ENCODE peak calls at places on chromosomes 4 and X, in nine cellular contexts. One of them, this sample, is unnamed.

GRCh38 chr4:3765271-3766206 is 646 bp upstream of the ADRA2C start:
- DNase-seq in stromal cell of bone marrow: peak
- DNase-seq in LoVo: peak
- DNase-seq in AG08396: peak
- DNase-seq in neural crest cell: peak
- DNase-seq in AG09309: peak
- DNase-seq in NCI-H187 treated with DMSO at 0.1 percent for 48 hours: no peak
- DNase-seq in CD4-positive, alpha-beta memory T cell: no peak
- DNase-seq in stomach: peak
- DNase-seq in this sample: peak

GRCh38 chrX:154019633-154020499 is at the start of gene IRAK1:
- DNase-seq in AG09309: no peak
- DNase-seq in CD4-positive, alpha-beta memory T cell: peak
- DNase-seq in NCI-H187 treated with DMSO at 0.1 percent for 48 hours: no peak
- DNase-seq in LoVo: peak
- DNase-seq in stromal cell of bone marrow: peak
- DNase-seq in AG08396: peak
- DNase-seq in stomach: peak
- DNase-seq in neural crest cell: peak
- DNase-seq in this sample: peak

GRCh38 chr4:8035371-8035780 is 95.7 kb upstream of the AFAP1 start:
- DNase-seq in CD4-positive, alpha-beta memory T cell: no peak
- DNase-seq in NCI-H187 treated with DMSO at 0.1 percent for 48 hours: peak
- DNase-seq in LoVo: no peak
- DNase-seq in stromal cell of bone marrow: peak
- DNase-seq in AG08396: peak
- DNase-seq in neural crest cell: no peak
- DNase-seq in stomach: no peak
- DNase-seq in AG09309: peak
- DNase-seq in this sample: no peak

GRCh38 chrX:53086464-53086863 is 4.3 kb downstream of the TSPYL2 start:
- DNase-seq in AG08396: peak
- DNase-seq in stromal cell of bone marrow: no peak
- DNase-seq in AG09309: no peak
- DNase-seq in neural crest cell: no peak
- DNase-seq in CD4-positive, alpha-beta memory T cell: no peak
- DNase-seq in LoVo: no peak
- DNase-seq in stomach: peak
- DNase-seq in NCI-H187 treated with DMSO at 0.1 percent for 48 hours: no peak
- DNase-seq in this sample: peak

GRCh38 chr4:115110191-115111166 is 2.9 kb downstream of the NDST4 start:
- DNase-seq in AG08396: no peak
- DNase-seq in CD4-positive, alpha-beta memory T cell: no peak
- DNase-seq in NCI-H187 treated with DMSO at 0.1 percent for 48 hours: no peak
- DNase-seq in neural crest cell: no peak
- DNase-seq in stromal cell of bone marrow: no peak
- DNase-seq in stomach: no peak
- DNase-seq in AG09309: no peak
- DNase-seq in LoVo: no peak
- DNase-seq in this sample: no peak

GRCh38 chr4:751676-752075 is 46.0 kb downstream of the PCGF3 start:
- DNase-seq in LoVo: no peak
- DNase-seq in AG09309: no peak
- DNase-seq in stomach: no peak
- DNase-seq in CD4-positive, alpha-beta memory T cell: no peak
- DNase-seq in AG08396: no peak
- DNase-seq in NCI-H187 treated with DMSO at 0.1 percent for 48 hours: no peak
- DNase-seq in stromal cell of bone marrow: no peak
- DNase-seq in neural crest cell: no peak
- DNase-seq in this sample: no peak

GRCh38 chrX:40310016-40310415 is 212.3 kb upstream of the BCOR start:
- DNase-seq in AG09309: no peak
- DNase-seq in CD4-positive, alpha-beta memory T cell: no peak
- DNase-seq in stomach: no peak
- DNase-seq in LoVo: no peak
- DNase-seq in neural crest cell: no peak
- DNase-seq in stromal cell of bone marrow: no peak
- DNase-seq in NCI-H187 treated with DMSO at 0.1 percent for 48 hours: no peak
- DNase-seq in AG08396: no peak
- DNase-seq in this sample: no peak

GRCh38 chr4:137749466-137749865 is 217.2 kb upstream of the PCDH18 start:
- DNase-seq in neural crest cell: no peak
- DNase-seq in AG09309: no peak
- DNase-seq in NCI-H187 treated with DMSO at 0.1 percent for 48 hours: no peak
- DNase-seq in CD4-positive, alpha-beta memory T cell: no peak
- DNase-seq in AG08396: peak
- DNase-seq in stomach: no peak
- DNase-seq in LoVo: no peak
- DNase-seq in stromal cell of bone marrow: no peak
- DNase-seq in this sample: no peak

GRCh38 chr4:4386296-4386735 is 586 bp upstream of the NSG1 start:
- DNase-seq in AG09309: no peak
- DNase-seq in NCI-H187 treated with DMSO at 0.1 percent for 48 hours: no peak
- DNase-seq in AG08396: no peak
- DNase-seq in neural crest cell: no peak
- DNase-seq in CD4-positive, alpha-beta memory T cell: peak
- DNase-seq in LoVo: no peak
- DNase-seq in stromal cell of bone marrow: no peak
- DNase-seq in stomach: no peak
- DNase-seq in this sample: no peak

GRCh38 chr4:37754410-37755185 is 68.4 kb upstream of the RELL1 start:
- DNase-seq in stromal cell of bone marrow: no peak
- DNase-seq in AG08396: no peak
- DNase-seq in neural crest cell: no peak
- DNase-seq in NCI-H187 treated with DMSO at 0.1 percent for 48 hours: no peak
- DNase-seq in AG09309: no peak
- DNase-seq in LoVo: no peak
- DNase-seq in CD4-positive, alpha-beta memory T cell: no peak
- DNase-seq in stomach: no peak
- DNase-seq in this sample: no peak

GRCh38 chrX:20224814-20225487 is 41.8 kb downstream of the RPS6KA3 start:
- DNase-seq in AG08396: no peak
- DNase-seq in AG09309: no peak
- DNase-seq in neural crest cell: no peak
- DNase-seq in stromal cell of bone marrow: no peak
- DNase-seq in CD4-positive, alpha-beta memory T cell: no peak
- DNase-seq in LoVo: no peak
- DNase-seq in stomach: no peak
- DNase-seq in NCI-H187 treated with DMSO at 0.1 percent for 48 hours: no peak
- DNase-seq in this sample: no peak

GRCh38 chr4:173334891-173335754 is 965 bp upstream of the HMGB2 start:
- DNase-seq in CD4-positive, alpha-beta memory T cell: no peak
- DNase-seq in LoVo: peak
- DNase-seq in neural crest cell: peak
- DNase-seq in stromal cell of bone marrow: peak
- DNase-seq in NCI-H187 treated with DMSO at 0.1 percent for 48 hours: peak
- DNase-seq in AG08396: peak
- DNase-seq in stomach: peak
- DNase-seq in AG09309: no peak
- DNase-seq in this sample: peak

GRCh38 chr4:106522839-106523238 is 154.3 kb upstream of the GIMD1 start:
- DNase-seq in stromal cell of bone marrow: no peak
- DNase-seq in stomach: no peak
- DNase-seq in neural crest cell: no peak
- DNase-seq in AG09309: no peak
- DNase-seq in CD4-positive, alpha-beta memory T cell: no peak
- DNase-seq in NCI-H187 treated with DMSO at 0.1 percent for 48 hours: no peak
- DNase-seq in LoVo: no peak
- DNase-seq in AG08396: peak
- DNase-seq in this sample: no peak

GRCh38 chrX:151871244-151871643 is 41.4 kb upstream of the MAGEA4 start:
- DNase-seq in AG09309: peak
- DNase-seq in CD4-positive, alpha-beta memory T cell: no peak
- DNase-seq in LoVo: peak
- DNase-seq in stomach: no peak
- DNase-seq in neural crest cell: no peak
- DNase-seq in stromal cell of bone marrow: peak
- DNase-seq in NCI-H187 treated with DMSO at 0.1 percent for 48 hours: no peak
- DNase-seq in AG08396: peak
- DNase-seq in this sample: no peak

GRCh38 chr4:2009651-2010233 is 968 bp upstream of the NELFA start:
- DNase-seq in LoVo: peak
- DNase-seq in CD4-positive, alpha-beta memory T cell: peak
- DNase-seq in NCI-H187 treated with DMSO at 0.1 percent for 48 hours: no peak
- DNase-seq in stomach: peak
- DNase-seq in AG08396: peak
- DNase-seq in stromal cell of bone marrow: no peak
- DNase-seq in AG09309: no peak
- DNase-seq in neural crest cell: peak
- DNase-seq in this sample: peak

GRCh38 chr4:2253160-2254084 is 8.5 kb downstream of the MXD4 start:
- DNase-seq in stromal cell of bone marrow: no peak
- DNase-seq in AG08396: no peak
- DNase-seq in CD4-positive, alpha-beta memory T cell: no peak
- DNase-seq in LoVo: no peak
- DNase-seq in AG09309: no peak
- DNase-seq in stomach: peak
- DNase-seq in neural crest cell: no peak
- DNase-seq in NCI-H187 treated with DMSO at 0.1 percent for 48 hours: no peak
- DNase-seq in this sample: no peak

GRCh38 chrX:47662144-47662657 is 3.2 kb upstream of the UXT start:
- DNase-seq in CD4-positive, alpha-beta memory T cell: no peak
- DNase-seq in AG08396: peak
- DNase-seq in AG09309: peak
- DNase-seq in neural crest cell: no peak
- DNase-seq in stromal cell of bone marrow: peak
- DNase-seq in NCI-H187 treated with DMSO at 0.1 percent for 48 hours: no peak
- DNase-seq in LoVo: no peak
- DNase-seq in stomach: no peak
- DNase-seq in this sample: no peak

GRCh38 chr4:153806073-153806472 is 17.2 kb upstream of the SFRP2 start:
- DNase-seq in LoVo: no peak
- DNase-seq in CD4-positive, alpha-beta memory T cell: no peak
- DNase-seq in stromal cell of bone marrow: no peak
- DNase-seq in neural crest cell: no peak
- DNase-seq in AG08396: no peak
- DNase-seq in NCI-H187 treated with DMSO at 0.1 percent for 48 hours: no peak
- DNase-seq in AG09309: no peak
- DNase-seq in stomach: no peak
- DNase-seq in this sample: no peak

GRCh38 chrX:74431807-74432206 is 10.5 kb downstream of the SLC16A2 start:
- DNase-seq in NCI-H187 treated with DMSO at 0.1 percent for 48 hours: no peak
- DNase-seq in AG08396: no peak
- DNase-seq in CD4-positive, alpha-beta memory T cell: no peak
- DNase-seq in stomach: no peak
- DNase-seq in neural crest cell: no peak
- DNase-seq in AG09309: no peak
- DNase-seq in LoVo: no peak
- DNase-seq in stromal cell of bone marrow: no peak
- DNase-seq in this sample: no peak

GRCh38 chr4:57424231-57424897 is 314.2 kb upstream of the IGFBP7 start:
- DNase-seq in AG09309: peak
- DNase-seq in NCI-H187 treated with DMSO at 0.1 percent for 48 hours: no peak
- DNase-seq in stromal cell of bone marrow: peak
- DNase-seq in LoVo: no peak
- DNase-seq in AG08396: peak
- DNase-seq in CD4-positive, alpha-beta memory T cell: no peak
- DNase-seq in neural crest cell: no peak
- DNase-seq in stomach: no peak
- DNase-seq in this sample: no peak

GRCh38 chrX:1932231-1932630 is 317.4 kb downstream of the ASMT start:
- DNase-seq in stromal cell of bone marrow: peak
- DNase-seq in AG09309: peak
- DNase-seq in NCI-H187 treated with DMSO at 0.1 percent for 48 hours: no peak
- DNase-seq in CD4-positive, alpha-beta memory T cell: no peak
- DNase-seq in stomach: no peak
- DNase-seq in LoVo: no peak
- DNase-seq in AG08396: no peak
- DNase-seq in neural crest cell: no peak
- DNase-seq in this sample: no peak

GRCh38 chr4:6749340-6750171 is 33.0 kb upstream of the KIAA0232 start:
- DNase-seq in AG08396: peak
- DNase-seq in CD4-positive, alpha-beta memory T cell: no peak
- DNase-seq in stromal cell of bone marrow: peak
- DNase-seq in stomach: peak
- DNase-seq in LoVo: peak
- DNase-seq in AG09309: no peak
- DNase-seq in neural crest cell: no peak
- DNase-seq in NCI-H187 treated with DMSO at 0.1 percent for 48 hours: no peak
- DNase-seq in this sample: peak

GRCh38 chr4:2248044-2248780 is 6.3 kb upstream of the HAUS3 start:
- DNase-seq in AG09309: no peak
- DNase-seq in stomach: peak
- DNase-seq in neural crest cell: no peak
- DNase-seq in NCI-H187 treated with DMSO at 0.1 percent for 48 hours: no peak
- DNase-seq in LoVo: no peak
- DNase-seq in stromal cell of bone marrow: no peak
- DNase-seq in CD4-positive, alpha-beta memory T cell: no peak
- DNase-seq in AG08396: peak
- DNase-seq in this sample: no peak

GRCh38 chrX:69324851-69325250 is 159.6 kb upstream of the PJA1 start:
- DNase-seq in CD4-positive, alpha-beta memory T cell: no peak
- DNase-seq in LoVo: no peak
- DNase-seq in AG08396: no peak
- DNase-seq in neural crest cell: no peak
- DNase-seq in stromal cell of bone marrow: no peak
- DNase-seq in AG09309: no peak
- DNase-seq in NCI-H187 treated with DMSO at 0.1 percent for 48 hours: no peak
- DNase-seq in stomach: no peak
- DNase-seq in this sample: no peak

GRCh38 chr4:125104616-125105015 is 210.1 kb upstream of the FAT4 start:
- DNase-seq in AG08396: no peak
- DNase-seq in NCI-H187 treated with DMSO at 0.1 percent for 48 hours: no peak
- DNase-seq in neural crest cell: no peak
- DNase-seq in stromal cell of bone marrow: no peak
- DNase-seq in CD4-positive, alpha-beta memory T cell: no peak
- DNase-seq in AG09309: no peak
- DNase-seq in LoVo: no peak
- DNase-seq in stomach: no peak
- DNase-seq in this sample: no peak

GRCh38 chrX:119325456-119325855 is 73.7 kb upstream of the SLC25A43 start:
- DNase-seq in neural crest cell: no peak
- DNase-seq in CD4-positive, alpha-beta memory T cell: no peak
- DNase-seq in stomach: no peak
- DNase-seq in stromal cell of bone marrow: no peak
- DNase-seq in NCI-H187 treated with DMSO at 0.1 percent for 48 hours: no peak
- DNase-seq in AG08396: peak
- DNase-seq in LoVo: no peak
- DNase-seq in AG09309: no peak
- DNase-seq in this sample: no peak

GRCh38 chr4:16916719-16917337 is 18.4 kb upstream of the LDB2 start:
- DNase-seq in LoVo: peak
- DNase-seq in stromal cell of bone marrow: no peak
- DNase-seq in neural crest cell: peak
- DNase-seq in CD4-positive, alpha-beta memory T cell: peak
- DNase-seq in NCI-H187 treated with DMSO at 0.1 percent for 48 hours: peak
- DNase-seq in AG09309: no peak
- DNase-seq in stomach: peak
- DNase-seq in AG08396: no peak
- DNase-seq in this sample: no peak

GRCh38 chr4:180456928-180457327 is 1786.3 kb upstream of the TENM3 start:
- DNase-seq in AG09309: no peak
- DNase-seq in stomach: no peak
- DNase-seq in CD4-positive, alpha-beta memory T cell: no peak
- DNase-seq in stromal cell of bone marrow: no peak
- DNase-seq in neural crest cell: no peak
- DNase-seq in NCI-H187 treated with DMSO at 0.1 percent for 48 hours: no peak
- DNase-seq in LoVo: no peak
- DNase-seq in AG08396: no peak
- DNase-seq in this sample: no peak

GRCh38 chr4:59002148-59002547 is 1892.0 kb upstream of the IGFBP7 start:
- DNase-seq in neural crest cell: no peak
- DNase-seq in AG09309: no peak
- DNase-seq in stromal cell of bone marrow: no peak
- DNase-seq in LoVo: no peak
- DNase-seq in NCI-H187 treated with DMSO at 0.1 percent for 48 hours: no peak
- DNase-seq in CD4-positive, alpha-beta memory T cell: no peak
- DNase-seq in AG08396: no peak
- DNase-seq in stomach: no peak
- DNase-seq in this sample: no peak

GRCh38 chr4:78691971-78692814 is 84.0 kb upstream of the BMP2K start:
- DNase-seq in stomach: no peak
- DNase-seq in NCI-H187 treated with DMSO at 0.1 percent for 48 hours: no peak
- DNase-seq in AG09309: no peak
- DNase-seq in CD4-positive, alpha-beta memory T cell: no peak
- DNase-seq in LoVo: no peak
- DNase-seq in stromal cell of bone marrow: no peak
- DNase-seq in neural crest cell: no peak
- DNase-seq in AG08396: no peak
- DNase-seq in this sample: no peak

GRCh38 chrX:1778817-1779216 is 164.0 kb downstream of the ASMT start:
- DNase-seq in CD4-positive, alpha-beta memory T cell: no peak
- DNase-seq in neural crest cell: no peak
- DNase-seq in AG08396: no peak
- DNase-seq in stromal cell of bone marrow: no peak
- DNase-seq in LoVo: no peak
- DNase-seq in NCI-H187 treated with DMSO at 0.1 percent for 48 hours: no peak
- DNase-seq in stomach: no peak
- DNase-seq in AG09309: no peak
- DNase-seq in this sample: no peak

This sample was measured in small intestine.